ENCODE peak calls at places on chromosomes 13 and 19, in seven cellular contexts. One of them, this sample, is unnamed.

GRCh38 chr19:15934332-15935078 is at the start of gene CYP4F11:
- DNase-seq in stimulated activated CD4-positive, alpha-beta T cell treated with anti-CD3 and anti-CD28 coated beads, Interleukin-4, amount 100 ng/mL, for 4 hours: no peak
- DNase-seq in dorsolateral prefrontal cortex: peak; percentile 71
- DNase-seq in amniotic stem cell: no peak
- DNase-seq in psoas muscle: peak; percentile 59
- DNase-seq in NB4: peak; percentile 17
- DNase-seq in sigmoid colon: no peak
- DNase-seq in this sample: no peak

GRCh38 chr13:23980160-23980551 is 82.9 kb upstream of the C1QTNF9B start:
- DNase-seq in stimulated activated CD4-positive, alpha-beta T cell treated with anti-CD3 and anti-CD28 coated beads, Interleukin-4, amount 100 ng/mL, for 4 hours: peak; percentile 84
- DNase-seq in dorsolateral prefrontal cortex: peak; percentile 89
- DNase-seq in amniotic stem cell: peak; percentile 73
- DNase-seq in psoas muscle: peak; percentile 89
- DNase-seq in NB4: peak; percentile 87
- DNase-seq in sigmoid colon: peak; percentile 91
- DNase-seq in this sample: peak; percentile 94

GRCh38 chr13:46858776-46859175 is 38.1 kb downstream of the HTR2A start:
- DNase-seq in stimulated activated CD4-positive, alpha-beta T cell treated with anti-CD3 and anti-CD28 coated beads, Interleukin-4, amount 100 ng/mL, for 4 hours: no peak
- DNase-seq in dorsolateral prefrontal cortex: no peak
- DNase-seq in amniotic stem cell: no peak
- DNase-seq in psoas muscle: no peak
- DNase-seq in NB4: no peak
- DNase-seq in sigmoid colon: no peak
- DNase-seq in this sample: no peak

GRCh38 chr19:33302175-33302973 is at the start of gene CEBPA:
- DNase-seq in stimulated activated CD4-positive, alpha-beta T cell treated with anti-CD3 and anti-CD28 coated beads, Interleukin-4, amount 100 ng/mL, for 4 hours: peak; percentile 66
- DNase-seq in dorsolateral prefrontal cortex: peak; percentile 74
- DNase-seq in amniotic stem cell: peak; percentile 50
- DNase-seq in psoas muscle: peak; percentile 93
- DNase-seq in NB4: peak; percentile 92
- DNase-seq in sigmoid colon: peak; percentile 94
- DNase-seq in this sample: peak; percentile 88

GRCh38 chr19:18020212-18021067 is 12.5 kb downstream of the ARRDC2 start:
- DNase-seq in stimulated activated CD4-positive, alpha-beta T cell treated with anti-CD3 and anti-CD28 coated beads, Interleukin-4, amount 100 ng/mL, for 4 hours: no peak
- DNase-seq in dorsolateral prefrontal cortex: peak; percentile 89
- DNase-seq in amniotic stem cell: no peak
- DNase-seq in psoas muscle: peak; percentile 99
- DNase-seq in NB4: no peak
- DNase-seq in sigmoid colon: peak; percentile 95
- DNase-seq in this sample: no peak

GRCh38 chr19:23913931-23914330 is 755 bp upstream of the ZNF726 start:
- DNase-seq in stimulated activated CD4-positive, alpha-beta T cell treated with anti-CD3 and anti-CD28 coated beads, Interleukin-4, amount 100 ng/mL, for 4 hours: no peak
- DNase-seq in dorsolateral prefrontal cortex: no peak
- DNase-seq in amniotic stem cell: no peak
- DNase-seq in psoas muscle: no peak
- DNase-seq in NB4: no peak
- DNase-seq in sigmoid colon: no peak
- DNase-seq in this sample: no peak

GRCh38 chr13:25170554-25171107 is 1.5 kb downstream of the AMER2 start:
- DNase-seq in stimulated activated CD4-positive, alpha-beta T cell treated with anti-CD3 and anti-CD28 coated beads, Interleukin-4, amount 100 ng/mL, for 4 hours: no peak
- DNase-seq in dorsolateral prefrontal cortex: peak; percentile 70
- DNase-seq in amniotic stem cell: no peak
- DNase-seq in psoas muscle: no peak
- DNase-seq in NB4: no peak
- DNase-seq in sigmoid colon: no peak
- DNase-seq in this sample: no peak

GRCh38 chr19:15836595-15837398 is 21.3 kb upstream of the OR10H1 start:
- DNase-seq in stimulated activated CD4-positive, alpha-beta T cell treated with anti-CD3 and anti-CD28 coated beads, Interleukin-4, amount 100 ng/mL, for 4 hours: peak; percentile 89
- DNase-seq in dorsolateral prefrontal cortex: peak; percentile 96
- DNase-seq in amniotic stem cell: peak; percentile 91
- DNase-seq in psoas muscle: peak; percentile 96
- DNase-seq in NB4: peak; percentile 98
- DNase-seq in sigmoid colon: peak; percentile 99
- DNase-seq in this sample: peak; percentile 96

GRCh38 chr13:109998808-109999528 is 212.6 kb upstream of the IRS2 start:
- DNase-seq in stimulated activated CD4-positive, alpha-beta T cell treated with anti-CD3 and anti-CD28 coated beads, Interleukin-4, amount 100 ng/mL, for 4 hours: no peak
- DNase-seq in dorsolateral prefrontal cortex: no peak
- DNase-seq in amniotic stem cell: peak; percentile 86
- DNase-seq in psoas muscle: no peak
- DNase-seq in NB4: peak; percentile 40
- DNase-seq in sigmoid colon: no peak
- DNase-seq in this sample: no peak

GRCh38 chr13:110244096-110244830 is 62.7 kb downstream of the COL4A1 start:
- DNase-seq in stimulated activated CD4-positive, alpha-beta T cell treated with anti-CD3 and anti-CD28 coated beads, Interleukin-4, amount 100 ng/mL, for 4 hours: no peak
- DNase-seq in dorsolateral prefrontal cortex: no peak
- DNase-seq in amniotic stem cell: no peak
- DNase-seq in psoas muscle: no peak
- DNase-seq in NB4: no peak
- DNase-seq in sigmoid colon: no peak
- DNase-seq in this sample: no peak

GRCh38 chr13:103324641-103325040 is 258.4 kb upstream of the SLC10A2 start:
- DNase-seq in stimulated activated CD4-positive, alpha-beta T cell treated with anti-CD3 and anti-CD28 coated beads, Interleukin-4, amount 100 ng/mL, for 4 hours: no peak
- DNase-seq in dorsolateral prefrontal cortex: no peak
- DNase-seq in amniotic stem cell: no peak
- DNase-seq in psoas muscle: no peak
- DNase-seq in NB4: no peak
- DNase-seq in sigmoid colon: no peak
- DNase-seq in this sample: no peak

GRCh38 chr13:46663644-46664043 is 110.7 kb downstream of the LRCH1 start:
- DNase-seq in stimulated activated CD4-positive, alpha-beta T cell treated with anti-CD3 and anti-CD28 coated beads, Interleukin-4, amount 100 ng/mL, for 4 hours: no peak
- DNase-seq in dorsolateral prefrontal cortex: no peak
- DNase-seq in amniotic stem cell: no peak
- DNase-seq in psoas muscle: no peak
- DNase-seq in NB4: no peak
- DNase-seq in sigmoid colon: no peak
- DNase-seq in this sample: no peak

GRCh38 chr19:57028804-57029525 is 90.8 kb upstream of the USP29 start:
- DNase-seq in stimulated activated CD4-positive, alpha-beta T cell treated with anti-CD3 and anti-CD28 coated beads, Interleukin-4, amount 100 ng/mL, for 4 hours: no peak
- DNase-seq in dorsolateral prefrontal cortex: no peak
- DNase-seq in amniotic stem cell: no peak
- DNase-seq in psoas muscle: no peak
- DNase-seq in NB4: no peak
- DNase-seq in sigmoid colon: no peak
- DNase-seq in this sample: no peak

GRCh38 chr13:41061914-41062837 is 867 bp downstream of the WBP4 start:
- DNase-seq in stimulated activated CD4-positive, alpha-beta T cell treated with anti-CD3 and anti-CD28 coated beads, Interleukin-4, amount 100 ng/mL, for 4 hours: no peak
- DNase-seq in dorsolateral prefrontal cortex: no peak
- DNase-seq in amniotic stem cell: peak; percentile 40
- DNase-seq in psoas muscle: no peak
- DNase-seq in NB4: peak; percentile 15
- DNase-seq in sigmoid colon: no peak
- DNase-seq in this sample: no peak

GRCh38 chr13:46812398-46812797 is 15.4 kb upstream of the ESD start:
- DNase-seq in stimulated activated CD4-positive, alpha-beta T cell treated with anti-CD3 and anti-CD28 coated beads, Interleukin-4, amount 100 ng/mL, for 4 hours: no peak
- DNase-seq in dorsolateral prefrontal cortex: no peak
- DNase-seq in amniotic stem cell: no peak
- DNase-seq in psoas muscle: no peak
- DNase-seq in NB4: no peak
- DNase-seq in sigmoid colon: no peak
- DNase-seq in this sample: no peak

GRCh38 chr13:103694471-103694870 is 628.3 kb upstream of the SLC10A2 start:
- DNase-seq in stimulated activated CD4-positive, alpha-beta T cell treated with anti-CD3 and anti-CD28 coated beads, Interleukin-4, amount 100 ng/mL, for 4 hours: no peak
- DNase-seq in dorsolateral prefrontal cortex: no peak
- DNase-seq in amniotic stem cell: no peak
- DNase-seq in psoas muscle: no peak
- DNase-seq in NB4: no peak
- DNase-seq in sigmoid colon: no peak
- DNase-seq in this sample: no peak